ENCODE peak calls at places on chromosomes 2 and 18, in four cellular contexts. S is breast epithelium, R is A549, C is neural crest cell. J is an unnamed sample.

GRCh38 chr18:36665952-36666351 is 162.8 kb downstream of the TPGS2 start:
- DNase-seq in S (no peak), R (no peak), C (no peak), J (no peak)

GRCh38 chr2:187438459-187438858 is 9.6 kb downstream of the CALCRL start:
- DNase-seq in S (no peak), R (no peak), C (no peak), J (no peak)

GRCh38 chr2:21696900-21697299 is 573.1 kb downstream of the TDRD15 start:
- DNase-seq in S (no peak), R (no peak), C (no peak), J (no peak)

GRCh38 chr2:44652701-44653100 is 288.8 kb upstream of the SIX3 start:
- DNase-seq in S (no peak), R (no peak), C (no peak), J (no peak)

GRCh38 chr2:127786048-127786809 is 24.7 kb downstream of the WDR33 start:
- DNase-seq in S (no peak), R (no peak), C (no peak), J (no peak)

GRCh38 chr18:79604205-79604912 is 75.2 kb upstream of the CTDP1 start:
- DNase-seq in S (no peak), R (no peak), C (no peak), J (no peak)

GRCh38 chr2:233148354-233148753 is 88.2 kb downstream of the INPP5D start:
- DNase-seq in S (peak; percentile 15), R (no peak), C (no peak), J (no peak)

GRCh38 chr2:166468124-166469024 is 25.7 kb downstream of the SCN7A start:
- DNase-seq in S (no peak), R (no peak), C (no peak), J (peak; percentile 71)

GRCh38 chr2:225117061-225117716 is 74.9 kb upstream of the DOCK10 start:
- DNase-seq in S (no peak), R (no peak), C (no peak), J (no peak)

GRCh38 chr2:167504061-167504460 is 615.8 kb downstream of the XIRP2 start:
- DNase-seq in S (no peak), R (no peak), C (no peak), J (no peak)

GRCh38 chr2:23065936-23066335 is 319.0 kb upstream of the KLHL29 start:
- DNase-seq in S (no peak), R (no peak), C (no peak), J (no peak)

GRCh38 chr2:172373761-172374160 is 53.6 kb upstream of the ITGA6 start:
- DNase-seq in S (no peak), R (no peak), C (no peak), J (no peak)

GRCh38 chr2:69138793-69139510 is 126.0 kb downstream of the ANTXR1 start:
- DNase-seq in S (no peak), R (peak; percentile 37), C (no peak), J (no peak)

GRCh38 chr2:88834376-88834775 is 142.9 kb downstream of the RPIA start:
- DNase-seq in S (no peak), R (no peak), C (no peak), J (no peak)

GRCh38 chr2:88831792-88832248 is 140.3 kb downstream of the RPIA start:
- DNase-seq in S (no peak), R (peak; percentile 9), C (no peak), J (peak; percentile 79)

GRCh38 chr2:88831071-88831791 is 139.8 kb downstream of the RPIA start:
- DNase-seq in S (no peak), R (no peak), C (no peak), J (no peak)

GRCh38 chr2:88832992-88833389 is 141.5 kb downstream of the RPIA start:
- DNase-seq in S (no peak), R (no peak), C (no peak), J (no peak)

GRCh38 chr2:88832256-88832991 is 141.0 kb downstream of the RPIA start:
- DNase-seq in S (no peak), R (no peak), C (no peak), J (peak; percentile 3)
- TF ChIP-seq CTCF in S (no peak), R (no peak), C (no peak), J (no peak)

DNA sequence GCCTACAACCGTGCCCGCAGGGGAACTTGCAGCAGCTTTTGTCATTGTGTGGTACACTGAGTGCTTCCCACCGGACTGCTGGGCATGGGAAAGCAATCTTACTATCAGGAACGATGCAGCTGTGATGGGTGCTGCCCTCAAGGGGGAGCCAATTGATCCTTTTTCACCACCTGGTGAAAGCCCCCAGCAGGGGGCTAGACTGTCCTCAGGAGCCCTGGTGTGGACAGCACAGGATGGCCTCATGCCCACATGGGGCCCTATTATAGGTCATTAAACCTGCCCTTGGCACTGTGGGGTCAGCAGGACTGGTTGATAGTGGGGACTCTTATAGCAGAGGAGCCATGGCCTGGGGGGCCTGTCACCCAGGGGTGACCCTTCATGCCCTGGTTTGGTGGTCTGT is 172.2 kb downstream of the GLI2 start:
- DNase-seq in S (no peak), R (no peak), C (no peak), J (peak; percentile 12)
- TF ChIP-seq CTCF in S (no peak), R (peak; percentile 45), C (peak; percentile 22), J (no peak)

DNA sequence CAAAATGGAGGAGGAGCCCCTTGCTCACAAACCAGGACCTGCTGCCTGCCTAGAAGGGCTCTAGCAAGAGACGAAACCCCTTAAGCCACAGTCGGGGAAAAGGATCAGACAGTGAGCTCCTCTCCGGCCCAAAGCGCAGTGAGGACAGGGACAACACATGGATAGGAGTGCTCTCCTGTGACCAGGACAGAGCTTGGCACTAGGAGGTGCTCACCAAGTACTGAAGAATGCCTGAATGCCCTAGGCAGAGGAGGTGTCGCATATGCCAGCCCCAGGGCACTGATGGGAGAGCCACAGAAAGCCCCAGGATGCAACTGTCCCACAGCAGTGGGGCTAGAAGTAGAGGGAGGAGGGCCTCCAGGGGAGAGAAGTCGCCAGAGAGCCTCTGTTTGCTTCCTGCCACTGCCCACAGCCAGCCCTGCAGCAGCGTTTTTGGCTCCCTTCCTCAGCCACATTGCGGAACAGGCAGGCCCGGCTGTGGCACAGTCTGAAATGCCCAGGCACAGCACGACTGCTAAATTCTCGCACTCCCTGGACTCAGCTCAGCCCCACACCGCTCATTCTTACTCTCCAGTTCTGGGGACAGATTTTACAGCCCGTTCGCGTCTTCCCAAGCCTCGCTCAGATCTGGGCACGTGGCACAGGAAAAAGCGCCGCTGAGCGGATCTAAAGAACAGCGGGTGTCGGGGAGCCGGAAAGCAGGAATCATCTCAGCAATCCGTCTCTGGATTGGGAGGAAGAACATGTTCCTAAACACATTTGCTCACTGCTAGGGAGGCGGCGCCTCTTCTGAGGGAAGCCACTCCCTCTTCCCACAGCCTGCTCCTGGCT is 98.7 kb upstream of the POU3F3 start:
- DNase-seq in S (no peak), R (no peak), C (no peak), J (peak; percentile 29)
- TF ChIP-seq CTCF in S (no peak), R (no peak), C (no peak), J (no peak)

GRCh38 chr2:240856151-240856980 is 12.3 kb upstream of the AGXT start:
- DNase-seq in S (no peak), R (peak; percentile 25), C (no peak), J (peak; percentile 35)

GRCh38 chr2:240858871-240859270 is 9.8 kb upstream of the AGXT start:
- DNase-seq in S (no peak), R (no peak), C (no peak), J (no peak)

GRCh38 chr2:240858321-240858720 is 10.3 kb upstream of the AGXT start:
- DNase-seq in S (no peak), R (no peak), C (no peak), J (no peak)

GRCh38 chr2:240855670-240856069 is 13.0 kb upstream of the AGXT start:
- DNase-seq in S (no peak), R (no peak), C (no peak), J (no peak)

GRCh38 chr2:240857039-240858008 is 11.3 kb upstream of the AGXT start:
- DNase-seq in S (no peak), R (no peak), C (no peak), J (no peak)
- TF ChIP-seq CTCF in S (no peak), R (no peak), C (no peak), J (no peak)

DNA sequence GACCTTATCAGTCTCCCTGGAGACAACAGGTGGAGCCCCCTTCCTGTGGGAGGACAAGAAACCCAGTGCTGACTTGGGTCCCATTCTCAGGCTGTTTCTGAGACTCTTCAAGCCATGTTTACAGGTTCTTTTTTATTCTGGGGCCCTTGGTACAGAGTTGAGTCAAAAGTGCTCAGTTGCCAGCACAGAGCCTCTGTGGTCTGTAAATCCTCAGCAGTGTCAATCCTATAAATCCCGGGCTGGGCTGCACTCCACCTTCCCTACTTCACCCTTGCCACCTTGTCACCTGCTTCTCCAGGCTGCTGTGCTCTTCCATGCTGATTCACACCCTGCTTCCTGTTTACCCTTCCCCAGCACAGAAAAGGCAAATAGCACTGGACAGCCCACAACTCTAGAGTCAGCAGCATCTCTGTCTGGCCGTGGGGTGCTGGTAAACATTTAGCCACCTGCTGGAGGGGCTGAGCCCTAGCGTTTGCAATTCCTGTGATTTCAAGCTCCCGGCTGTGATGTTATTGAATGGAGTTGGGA is 74.7 kb downstream of the TNFRSF11A start:
- DNase-seq in S (no peak), R (peak; percentile 53), C (no peak), J (peak; percentile 11)
- TF ChIP-seq CTCF in S (no peak), R (no peak), C (peak; percentile 45), J (peak; percentile 19)

GRCh38 chr2:189702071-189702470 is 27.6 kb downstream of the ANKAR start:
- DNase-seq in S (no peak), R (no peak), C (no peak), J (peak; percentile 27)
- TF ChIP-seq CTCF in S (no peak), R (no peak), C (peak; percentile 37), J (peak; percentile 16)

GRCh38 chr18:24672165-24672950 is 211.9 kb downstream of the HRH4 start:
- DNase-seq in S (no peak), R (no peak), C (no peak), J (peak; percentile 32)
- TF ChIP-seq CTCF in S (no peak), R (no peak), C (no peak), J (no peak)

GRCh38 chr2:206245178-206245778 is 29.2 kb upstream of the ZDBF2 start:
- DNase-seq in S (no peak), R (no peak), C (no peak), J (no peak)

GRCh38 chr2:206253125-206253787 is 21.2 kb upstream of the ZDBF2 start:
- DNase-seq in S (no peak), R (no peak), C (no peak), J (no peak)

GRCh38 chr2:206255003-206255402 is 19.5 kb upstream of the ZDBF2 start:
- DNase-seq in S (no peak), R (no peak), C (no peak), J (no peak)

DNA sequence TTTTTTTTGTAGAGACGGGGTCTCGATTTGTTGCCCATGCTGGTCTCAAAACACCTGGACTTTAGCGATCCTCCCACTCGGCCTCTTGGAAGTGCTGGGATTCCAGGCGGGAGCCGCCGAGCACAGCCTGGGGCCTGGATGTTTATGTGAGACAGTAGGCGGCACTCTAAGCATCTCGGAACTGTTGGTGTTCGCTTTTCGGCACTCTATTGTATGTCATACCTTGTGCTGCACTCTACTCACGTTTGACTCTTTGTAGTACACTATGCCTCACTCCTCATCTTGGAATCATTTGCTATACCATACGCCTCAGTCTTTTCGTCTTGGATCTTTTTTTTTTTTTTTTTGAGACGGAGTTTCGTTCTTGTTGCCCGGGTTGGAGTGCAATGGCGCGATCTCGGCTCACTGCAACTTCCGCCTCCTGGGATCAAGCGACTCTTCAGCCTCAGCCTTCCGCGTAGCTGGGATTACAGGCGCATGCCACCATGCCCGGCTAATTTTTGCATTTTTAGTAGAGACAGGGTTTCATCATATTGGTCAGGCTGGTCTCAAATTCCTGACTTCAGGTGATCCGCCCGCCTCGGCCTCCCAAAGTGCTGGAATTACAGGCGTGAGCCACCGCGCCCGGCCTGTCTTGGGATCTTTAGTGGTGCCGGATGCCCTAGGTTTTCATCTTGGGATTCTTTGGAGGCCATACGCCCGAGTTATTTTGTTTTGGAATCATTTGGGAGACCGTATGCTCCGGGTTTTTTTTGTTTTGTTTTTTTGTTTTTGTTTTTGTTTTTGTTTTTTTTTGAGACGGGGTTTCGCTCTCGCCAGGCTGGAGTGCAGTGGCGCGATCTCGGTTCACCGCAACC is 24.2 kb upstream of the ZDBF2 start:
- DNase-seq in S (no peak), R (peak; percentile 69), C (no peak), J (no peak)
- TF ChIP-seq CTCF in S (no peak), R (peak; percentile 53), C (no peak), J (no peak)